ENCODE peak calls at places on chromosome 17, in four cellular contexts. P is fibroblast of mammary gland, A is brain microvascular endothelial cell, J is BJ. X is an unnamed sample.

GRCh38 chr17:35245196-35245486 is 2.3 kb downstream of the SLFN5 start:
- DNase-seq in P (peak; percentile 92), A (peak; percentile 91), J (peak; percentile 78), X (peak; percentile 82)

GRCh38 chr17:72858826-72859495 is 233.5 kb downstream of the SLC39A11 start:
- DNase-seq in P (no peak), A (no peak), J (no peak), X (no peak)

GRCh38 chr17:46020023-46020735 is 21.1 kb downstream of the STH start:
- DNase-seq in P (no peak), A (no peak), J (no peak), X (no peak)

GRCh38 chr17:59004338-59005111 is 102.2 kb downstream of the TRIM37 start:
- DNase-seq in P (peak; percentile 68), A (peak; percentile 49), J (no peak), X (no peak)

GRCh38 chr17:46011711-46012505 is 12.9 kb downstream of the STH start:
- DNase-seq in P (no peak), A (no peak), J (no peak), X (no peak)

GRCh38 chr17:35448214-35448898 is at the start of gene SLFN13:
- DNase-seq in P (peak; percentile 76), A (peak; percentile 59), J (no peak), X (no peak)

GRCh38 chr17:64164592-64165285 is 34.8 kb upstream of the ERN1 start:
- DNase-seq in P (no peak), A (no peak), J (no peak), X (no peak)

GRCh38 chr17:5283531-5284315 is 1.6 kb downstream of the RABEP1 start:
- DNase-seq in P (no peak), A (no peak), J (no peak), X (no peak)

GRCh38 chr17:39014795-39015545 is 47.8 kb upstream of the FBXO47 start:
- DNase-seq in P (peak; percentile 11), A (no peak), J (no peak), X (no peak)

DNA sequence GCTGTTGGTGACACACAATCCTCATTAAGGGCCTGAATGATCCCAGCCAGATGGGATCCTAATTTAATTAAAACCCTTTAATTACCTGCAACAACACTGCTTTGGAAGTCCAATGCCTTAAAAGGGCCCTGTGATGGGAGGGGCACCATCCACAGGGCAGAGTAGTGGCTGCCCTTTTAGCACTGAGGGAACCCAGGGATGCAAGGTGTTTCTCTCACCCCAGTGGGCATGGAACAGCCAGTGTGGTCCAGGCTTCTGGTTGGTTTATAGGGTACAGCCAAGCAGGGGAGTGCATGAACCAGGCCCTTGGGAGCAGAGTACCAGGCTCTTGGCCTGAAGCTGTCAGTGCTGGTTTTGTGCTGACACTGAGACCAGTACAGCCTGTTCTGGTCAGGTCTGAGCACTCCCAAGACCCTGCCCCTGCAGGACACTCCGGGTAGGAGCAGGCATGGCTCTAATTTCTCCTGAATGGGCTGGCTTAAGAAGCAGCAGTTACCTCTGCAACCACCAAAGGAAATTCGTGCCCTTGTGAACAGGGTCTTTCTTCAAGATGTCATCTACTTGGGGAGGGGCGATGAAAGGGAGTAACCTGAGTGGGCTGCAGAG is 9.9 kb downstream of the NXPH3 start:
- DNase-seq in P (no peak), A (no peak), J (no peak), X (no peak)
- TF ChIP-seq CTCF in P (peak; percentile 25), A (peak; percentile 59), J (peak; percentile 15), X (peak; percentile 38)

GRCh38 chr17:61578645-61579044 is 12.4 kb downstream of the NACA2 start:
- DNase-seq in P (no peak), A (no peak), J (no peak), X (no peak)

GRCh38 chr17:61579382-61579781 is 11.6 kb downstream of the NACA2 start:
- DNase-seq in P (no peak), A (no peak), J (no peak), X (no peak)

GRCh38 chr17:61574542-61575351 is 16.3 kb downstream of the NACA2 start:
- DNase-seq in P (peak; percentile 47), A (peak; percentile 18), J (no peak), X (no peak)

GRCh38 chr17:61575352-61575975 is 15.6 kb downstream of the NACA2 start:
- DNase-seq in P (peak; percentile 11), A (no peak), J (no peak), X (no peak)

GRCh38 chr17:61575983-61576382 is 15.0 kb downstream of the NACA2 start:
- DNase-seq in P (no peak), A (no peak), J (no peak), X (no peak)
- H3K4me3 ChIP-seq in P (no peak overlapping the region), A (no peak overlapping the region), J (no peak overlapping the region), X (no peak overlapping the region)

GRCh38 chr17:56536766-56537165 is 56.7 kb upstream of the NOG start:
- DNase-seq in P (no peak), A (no peak), J (no peak), X (no peak)
- TF ChIP-seq CTCF in P (no peak), A (no peak), J (no peak), X (no peak)

GRCh38 chr17:81550830-81551457 is 1.2 kb downstream of the FAAP100 start:
- DNase-seq in P (no peak), A (no peak), J (no peak), X (no peak)

GRCh38 chr17:81551458-81552243 is 502 bp downstream of the FAAP100 start:
- DNase-seq in P (peak; percentile 44), A (no peak), J (no peak), X (no peak)

GRCh38 chr17:81549031-81549557 is 3.1 kb downstream of the FAAP100 start:
- DNase-seq in P (no peak), A (no peak), J (no peak), X (no peak)

GRCh38 chr17:81549826-81550225 is 2.3 kb downstream of the FAAP100 start:
- DNase-seq in P (no peak), A (no peak), J (no peak), X (no peak)

DNA sequence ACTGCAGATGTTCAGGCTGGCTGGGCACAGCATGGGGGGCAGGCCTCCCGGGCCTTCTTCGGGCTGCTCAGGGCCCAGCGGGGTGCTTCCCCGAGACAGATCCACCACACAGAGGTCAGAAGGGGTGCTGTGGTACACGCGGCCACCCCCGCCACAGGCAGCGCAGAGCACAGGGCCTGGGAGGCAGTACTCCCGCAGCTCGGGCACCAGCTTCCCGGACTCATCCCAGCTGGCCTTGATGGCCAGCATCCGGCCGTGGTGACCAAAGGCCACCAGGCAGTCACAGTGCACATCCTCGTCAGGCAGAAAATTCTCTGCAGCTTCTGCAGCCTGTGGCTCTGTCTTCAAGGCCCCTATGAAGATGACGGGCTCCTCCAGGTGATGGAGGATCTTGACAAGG is 1.9 kb downstream of the FAAP100 start:
- DNase-seq in P (no peak), A (no peak), J (no peak), X (no peak)
- H3K4me3 ChIP-seq in P (no peak overlapping the region), A (no peak overlapping the region), J (no peak overlapping the region), X (no peak overlapping the region)

DNA sequence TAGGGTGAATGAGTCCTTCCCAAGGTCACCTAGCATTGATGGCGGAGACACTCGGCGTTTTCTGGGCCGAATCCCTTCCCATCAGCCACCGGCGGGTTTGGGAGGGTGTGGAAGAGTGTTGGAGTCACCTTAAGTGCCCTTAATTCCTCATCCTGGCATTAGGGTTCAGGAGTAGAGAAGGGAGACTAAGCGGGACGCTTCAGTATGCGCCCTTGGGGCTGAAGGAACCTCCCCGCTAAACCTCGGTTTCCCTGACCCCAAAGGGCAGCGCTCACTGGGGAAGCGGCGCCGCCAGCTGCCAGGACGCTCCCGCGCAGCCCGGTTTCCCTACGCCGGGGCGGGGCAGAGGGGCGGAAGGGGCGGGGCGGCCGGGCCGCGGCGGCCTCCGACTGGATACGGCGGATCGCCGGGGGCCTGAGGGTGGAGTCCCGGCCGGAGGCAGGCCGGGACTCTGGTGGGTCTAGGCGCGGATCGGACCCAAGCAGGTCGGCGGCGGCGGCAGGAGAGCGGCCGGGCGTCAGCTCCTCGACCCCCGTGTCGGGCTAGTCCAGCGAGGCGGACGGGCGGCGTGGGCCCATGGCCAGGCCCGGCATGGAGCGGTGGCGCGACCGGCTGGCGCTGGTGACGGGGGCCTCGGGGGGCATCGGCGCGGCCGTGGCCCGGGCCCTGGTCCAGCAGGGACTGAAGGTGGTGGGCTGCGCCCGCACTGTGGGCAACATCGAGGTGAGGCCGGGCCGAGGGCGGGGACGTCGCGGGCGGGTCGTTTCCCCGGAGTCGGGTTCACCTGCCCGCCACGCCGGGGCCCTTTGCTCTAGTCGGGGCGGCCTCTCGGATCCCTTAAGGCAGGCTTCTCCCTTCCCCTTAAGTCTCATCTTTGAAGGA is at the start of gene DHRS11:
- DNase-seq in P (peak; percentile 59), A (peak; percentile 45), J (no peak), X (no peak)
- TF ChIP-seq CTCF in P (no peak), A (no peak), J (peak; percentile 5), X (no peak)

DNA sequence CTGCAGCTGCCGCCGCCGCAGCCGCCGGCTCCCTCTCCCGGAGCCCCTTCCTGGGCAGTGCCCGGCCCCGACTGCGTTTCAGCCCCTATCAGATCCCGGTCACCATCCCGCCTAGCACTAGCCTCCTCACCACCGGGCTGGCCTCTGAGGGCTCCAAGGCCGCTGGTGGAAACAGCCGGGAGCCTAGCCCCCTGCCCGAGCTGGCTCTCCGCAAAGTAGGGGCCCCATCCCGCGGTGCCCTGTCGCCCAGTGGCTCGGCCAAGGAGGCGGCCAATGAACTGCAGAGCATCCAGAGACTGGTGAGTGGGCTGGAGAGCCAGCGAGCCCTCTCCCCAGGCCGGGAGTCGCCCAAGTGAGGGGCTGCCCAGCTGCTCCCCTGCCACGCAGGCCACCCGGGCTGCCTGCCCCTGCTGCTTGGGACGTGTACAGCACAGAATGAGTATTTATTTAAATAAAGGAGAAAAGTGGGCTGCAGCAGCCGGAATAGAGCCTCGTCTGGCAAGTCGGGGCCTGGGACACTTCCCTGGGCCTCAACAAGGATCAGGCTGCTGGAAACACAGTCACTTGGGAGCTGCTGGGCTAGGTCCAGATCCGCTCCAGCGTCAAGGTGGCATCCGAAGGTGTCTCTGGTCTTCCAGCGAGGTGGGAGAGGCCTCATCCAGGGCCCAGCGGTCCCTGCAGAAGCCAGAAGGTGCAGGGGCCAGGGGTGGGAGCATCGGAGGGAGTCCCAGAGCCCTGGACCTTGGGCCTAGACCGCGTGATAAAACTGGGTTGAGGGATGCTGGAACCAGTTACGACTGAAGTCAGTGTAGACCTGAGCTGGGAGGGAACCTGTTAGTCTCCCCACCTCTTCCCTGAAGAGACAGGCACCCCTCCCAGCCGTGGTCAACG is 8.8 kb downstream of the TBX2 start:
- DNase-seq in P (no peak), A (no peak), J (no peak), X (no peak)
- H3K4me3 ChIP-seq in P (peak overlapping the region; percentile 0), A (no peak overlapping the region), J (no peak overlapping the region), X (no peak overlapping the region)

GRCh38 chr17:31696184-31696602 is 162.9 kb downstream of the COPRS start:
- DNase-seq in P (peak; percentile 93), A (peak; percentile 53), J (peak; percentile 83), X (peak; percentile 46)
- TF ChIP-seq CTCF in P (peak; percentile 39), A (peak; percentile 36), J (peak; percentile 46), X (no peak)